ENCODE peak calls at places on chromosome 19, in ten cellular contexts. B is transverse colon, P is SK-N-SH, C is sigmoid colon, Y is H1, R is upper lobe of left lung, O is ovary, H is tibial nerve, X is suprapubic skin, U is GM12878. K is an unnamed sample.

GRCh38 chr19:10226376-10227214 is 4.5 kb downstream of the S1PR2 start:
- DNase-seq in O (peak; percentile 93), U (no peak), R (peak; percentile 37), H (peak; percentile 72), Y (no peak), X (peak; percentile 92), C (peak; percentile 96), B (peak; percentile 58), P (peak; percentile 92), K (no peak)

GRCh38 chr19:16504271-16504670 is 8.1 kb downstream of the C19orf44 start:
- DNase-seq in O (no peak), P (no peak), R (no peak), Y (no peak), U (no peak), H (no peak), B (no peak), X (no peak), C (no peak), K (no peak)

GRCh38 chr19:32870981-32871451 is 1.4 kb upstream of the SLC7A9 start:
- DNase-seq in X (no peak), O (no peak), C (no peak), P (no peak), Y (no peak), R (no peak), B (no peak), H (no peak), U (no peak), K (no peak)

GRCh38 chr19:18291590-18292459 is 10.4 kb upstream of the JUND start:
- DNase-seq in Y (no peak), R (peak; percentile 94), O (peak; percentile 96), X (peak; percentile 92), B (peak; percentile 90), U (no peak), C (peak; percentile 96), H (peak; percentile 71), P (peak; percentile 89), K (peak; percentile 93)

GRCh38 chr19:12800873-12801465 is 631 bp downstream of the PRDX2 start:
- DNase-seq in X (no peak), R (peak; percentile 25), C (no peak), B (no peak), Y (no peak), H (no peak), U (no peak), P (peak; percentile 57), O (peak; percentile 54), K (no peak)

GRCh38 chr19:45809643-45810159 is 5.4 kb downstream of the RSPH6A start:
- DNase-seq in H (no peak), R (no peak), B (no peak), O (no peak), X (no peak), C (no peak), U (no peak), Y (no peak), P (no peak), K (no peak)

GRCh38 chr19:990119-990571 is 6.0 kb downstream of the WDR18 start:
- DNase-seq in P (no peak), B (no peak), O (no peak), Y (no peak), X (no peak), H (no peak), U (no peak), C (no peak), R (no peak), K (no peak)

GRCh38 chr19:13154241-13154778 is 4.1 kb downstream of the IER2 start:
- DNase-seq in X (peak; percentile 98), H (peak; percentile 85), P (peak; percentile 57), C (peak; percentile 99), O (peak; percentile 93), Y (no peak), B (peak; percentile 93), R (peak; percentile 96), U (no peak), K (no peak)

GRCh38 chr19:29516821-29517395 is 8.9 kb upstream of the VSTM2B start:
- DNase-seq in B (no peak), P (no peak), X (no peak), R (no peak), Y (no peak), C (peak; percentile 33), U (no peak), O (peak; percentile 13), H (no peak), K (no peak)

GRCh38 chr19:8081569-8082550 is 29.3 kb downstream of the CCL25 start:
- DNase-seq in O (no peak), B (no peak), X (no peak), C (no peak), P (no peak), Y (no peak), R (no peak), U (no peak), H (no peak), K (peak; percentile 35)

GRCh38 chr19:9040131-9040530 is 29.9 kb upstream of the MUC16 start:
- DNase-seq in P (no peak), H (no peak), B (no peak), U (no peak), O (no peak), R (no peak), Y (no peak), C (no peak), X (no peak), K (no peak)

GRCh38 chr19:55836340-55836739 is at the start of gene NLRP4:
- DNase-seq in C (no peak), O (no peak), H (no peak), P (no peak), R (no peak), B (no peak), U (no peak), X (no peak), Y (no peak), K (peak; percentile 19)

GRCh38 chr19:58279925-58280316 is 1.2 kb downstream of the ZNF8 start:
- DNase-seq in H (no peak), U (no peak), Y (no peak), B (no peak), P (no peak), O (no peak), R (no peak), C (no peak), X (no peak), K (no peak)

GRCh38 chr19:58279042-58279924 is 528 bp downstream of the ZNF8 start:
- DNase-seq in R (peak; percentile 54), H (peak; percentile 37), U (no peak), O (peak; percentile 87), X (peak; percentile 80), Y (peak; percentile 25), B (peak; percentile 63), C (peak; percentile 84), P (peak; percentile 89), K (peak; percentile 71)

GRCh38 chr19:58278156-58279041 is at the start of gene ZNF8:
- DNase-seq in X (peak; percentile 97), Y (peak; percentile 97), H (peak; percentile 89), C (peak; percentile 98), U (peak; percentile 93), R (peak; percentile 97), B (peak; percentile 98), P (peak; percentile 98), O (peak; percentile 98), K (peak; percentile 100)

GRCh38 chr19:58277197-58277596 is 1.6 kb upstream of the ZNF8 start:
- DNase-seq in Y (no peak), U (no peak), O (no peak), R (no peak), H (no peak), P (no peak), B (no peak), X (no peak), C (no peak), K (no peak)

DNA sequence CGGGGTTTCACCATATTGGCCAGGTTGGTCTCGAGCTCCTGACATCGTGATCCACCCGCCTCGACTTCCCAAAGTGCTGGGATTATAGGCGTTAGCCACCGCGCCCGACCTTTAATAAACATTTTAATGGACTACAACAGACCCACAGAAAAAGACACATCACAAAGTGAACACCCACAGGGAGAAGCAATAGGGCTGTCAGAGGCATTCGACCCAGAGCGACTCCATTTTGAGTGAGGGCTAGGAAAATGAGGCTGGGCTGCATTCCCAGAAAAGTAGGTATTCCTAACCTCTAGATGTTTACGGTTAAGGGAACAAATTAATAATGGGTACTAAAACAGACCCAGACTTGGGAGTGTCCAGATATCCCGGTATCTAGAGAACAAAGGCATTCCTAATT is 1.0 kb upstream of the ZNF8 start:
- DNase-seq in P (no peak), O (no peak), R (no peak), C (no peak), H (no peak), X (no peak), Y (no peak), U (no peak), B (no peak), K (no peak)
- TF ChIP-seq EP300 in P (no peak), O (no peak), R (no peak), C (no peak), H (no peak), X (no peak), Y (no peak), U (no peak), B (no peak), K (no peak)

GRCh38 chr19:5340637-5341447 is at the start of gene PTPRS:
- DNase-seq in H (peak; percentile 38), C (peak; percentile 88), X (no peak), U (no peak), B (peak; percentile 71), R (peak; percentile 35), O (peak; percentile 87), P (peak; percentile 99), Y (peak; percentile 33), K (peak; percentile 82)
- H3K4me3 ChIP-seq in H (peak within 1 kb of the TSS; percentile 63), C (peak within 1 kb of the TSS; percentile 40), X (peak within 1 kb of the TSS; percentile 71), U (peak within 1 kb of the TSS; percentile 55), B (peak within 1 kb of the TSS; percentile 42), R (peak within 1 kb of the TSS; percentile 53), O (peak within 1 kb of the TSS; percentile 42), P (peak within 1 kb of the TSS; percentile 88), Y (peak within 1 kb of the TSS; percentile 63), K (peak within 1 kb of the TSS; percentile 100)

DNA sequence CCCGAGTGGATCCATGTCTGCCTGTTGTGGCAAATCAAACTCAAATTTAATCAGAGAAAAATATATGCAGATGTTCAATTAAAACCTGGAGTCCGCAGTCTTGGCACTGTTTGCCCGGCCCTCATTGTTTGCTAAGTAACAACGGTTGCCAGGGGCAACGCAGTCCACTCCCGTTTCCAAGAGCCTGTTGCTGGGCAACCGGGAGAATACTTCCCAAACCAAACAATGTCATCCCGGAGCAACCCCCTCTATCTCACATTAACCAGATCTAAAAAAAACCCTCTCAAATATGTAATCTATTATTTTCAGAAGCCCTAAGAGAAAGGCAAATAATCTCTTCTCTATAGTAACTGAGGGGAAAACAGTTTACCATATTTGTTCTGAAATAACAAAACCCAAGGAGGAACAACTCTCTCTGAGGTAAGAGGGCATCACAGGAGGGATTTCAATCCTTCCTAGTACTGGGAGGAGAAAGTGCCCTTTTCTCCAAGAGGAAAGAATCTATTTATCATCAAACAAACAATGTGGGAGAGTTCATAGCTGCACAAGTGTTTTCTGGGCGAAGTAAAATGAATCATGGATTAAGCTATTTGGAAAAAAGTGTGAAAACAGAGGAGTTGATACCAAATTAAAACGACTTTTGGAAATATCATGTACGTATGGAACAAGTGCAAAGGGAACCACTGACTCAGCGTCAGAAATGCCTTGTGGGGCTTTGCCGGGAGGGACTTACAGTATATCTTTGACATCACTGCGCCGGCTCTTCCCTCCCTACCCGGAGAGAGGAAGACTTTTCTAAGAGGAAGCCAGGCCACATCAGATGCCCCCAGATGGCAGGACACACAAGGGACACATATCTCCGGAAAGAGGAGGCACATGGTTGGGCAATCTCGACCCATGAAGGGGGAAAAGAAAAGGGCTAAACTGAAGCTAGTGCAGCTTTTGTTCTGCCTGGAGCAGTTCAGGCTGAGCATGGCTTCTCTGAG is 43.3 kb downstream of the RFX2 start:
- DNase-seq in X (peak; percentile 98), B (peak; percentile 91), C (peak; percentile 97), P (peak; percentile 90), H (peak; percentile 85), Y (no peak), U (no peak), R (peak; percentile 92), O (peak; percentile 92), K (peak; percentile 96)
- TF ChIP-seq EP300 in X (no peak), B (peak; percentile 75), C (peak; percentile 50), P (no peak), H (peak; percentile 28), Y (peak; percentile 92), U (no peak), R (peak; percentile 15), O (no peak), K (no peak)

GRCh38 chr19:42030605-42031004 is 36.6 kb upstream of the ATP1A3 start:
- DNase-seq in R (no peak), U (no peak), X (no peak), C (no peak), Y (no peak), H (no peak), B (no peak), P (no peak), O (no peak), K (no peak)
- H3K4me3 ChIP-seq in R (no peak overlapping the region), U (no peak overlapping the region), X (no peak overlapping the region), C (no peak overlapping the region), Y (no peak overlapping the region), H (no peak overlapping the region), B (no peak overlapping the region), P (no peak overlapping the region), O (no peak overlapping the region), K (no peak overlapping the region)